ENCODE peak calls at places on chromosomes 3 and 15, in four cellular contexts. One of them, this sample, is unnamed.

GRCh38 chr15:48440084-48440483 is 108.9 kb downstream of the DUT start:
- DNase-seq in HepG2: no peak
- DNase-seq in K562: no peak
- DNase-seq in SK-N-SH: no peak
- DNase-seq in this sample: no peak

GRCh38 chr15:100973351-100974034 is 54.3 kb downstream of the LRRK1 start:
- DNase-seq in HepG2: no peak
- DNase-seq in K562: no peak
- DNase-seq in SK-N-SH: peak; percentile 87
- DNase-seq in this sample: no peak

GRCh38 chr15:38563723-38564519 is 693 bp downstream of the RASGRP1 start:
- DNase-seq in HepG2: no peak
- DNase-seq in K562: peak; percentile 76
- DNase-seq in SK-N-SH: peak; percentile 85
- DNase-seq in this sample: peak; percentile 8

GRCh38 chr3:83632526-83632925 is 1326.3 kb upstream of the CADM2 start:
- DNase-seq in HepG2: no peak
- DNase-seq in K562: no peak
- DNase-seq in SK-N-SH: no peak
- DNase-seq in this sample: no peak

GRCh38 chr3:117454236-117454635 is 744.7 kb downstream of the TUSC7 start:
- DNase-seq in HepG2: no peak
- DNase-seq in K562: no peak
- DNase-seq in SK-N-SH: no peak
- DNase-seq in this sample: no peak

GRCh38 chr15:91099616-91100560 is at the start of gene SV2B:
- DNase-seq in HepG2: no peak
- DNase-seq in K562: peak; percentile 21
- DNase-seq in SK-N-SH: peak; percentile 76
- DNase-seq in this sample: no peak

GRCh38 chr3:52128118-52128683 is 26.0 kb downstream of the POC1A start:
- DNase-seq in HepG2: peak; percentile 84
- DNase-seq in K562: peak; percentile 92
- DNase-seq in SK-N-SH: peak; percentile 76
- DNase-seq in this sample: peak; percentile 87

GRCh38 chr3:33273628-33274027 is 3.6 kb upstream of the FBXL2 start:
- DNase-seq in HepG2: no peak
- DNase-seq in K562: no peak
- DNase-seq in SK-N-SH: no peak
- DNase-seq in this sample: no peak

GRCh38 chr3:32951410-32951811 is at the start of gene CCR4:
- DNase-seq in HepG2: no peak
- DNase-seq in K562: peak; percentile 63
- DNase-seq in SK-N-SH: no peak
- DNase-seq in this sample: no peak

DNA sequence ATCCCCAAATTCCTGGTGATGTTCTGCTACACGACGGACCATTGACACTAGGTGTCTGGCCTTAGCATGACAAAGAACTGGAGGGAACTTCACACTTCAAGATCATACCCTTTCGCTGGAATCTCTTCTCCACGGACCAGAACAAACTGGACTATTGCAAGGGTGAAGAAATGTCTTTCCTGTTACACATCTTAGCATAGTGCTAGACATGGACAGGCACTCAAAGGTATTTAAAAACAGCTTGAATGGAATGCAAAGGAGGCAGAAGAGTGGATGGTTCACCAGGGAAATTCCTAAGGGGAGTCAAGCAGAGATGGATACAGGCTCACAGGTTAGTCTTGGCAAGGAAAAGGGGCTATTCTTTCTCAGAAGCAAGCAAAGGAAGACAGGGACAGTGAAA is 33.5 kb upstream of the PDZRN3 start:
- DNase-seq in HepG2: no peak
- DNase-seq in K562: no peak
- DNase-seq in SK-N-SH: no peak
- DNase-seq in this sample: no peak
- TF ChIP-seq ELF1 in HepG2: no peak
- TF ChIP-seq ELF1 in K562: no peak
- TF ChIP-seq ELF1 in SK-N-SH: no peak
- TF ChIP-seq ELF1 in this sample: no peak

DNA sequence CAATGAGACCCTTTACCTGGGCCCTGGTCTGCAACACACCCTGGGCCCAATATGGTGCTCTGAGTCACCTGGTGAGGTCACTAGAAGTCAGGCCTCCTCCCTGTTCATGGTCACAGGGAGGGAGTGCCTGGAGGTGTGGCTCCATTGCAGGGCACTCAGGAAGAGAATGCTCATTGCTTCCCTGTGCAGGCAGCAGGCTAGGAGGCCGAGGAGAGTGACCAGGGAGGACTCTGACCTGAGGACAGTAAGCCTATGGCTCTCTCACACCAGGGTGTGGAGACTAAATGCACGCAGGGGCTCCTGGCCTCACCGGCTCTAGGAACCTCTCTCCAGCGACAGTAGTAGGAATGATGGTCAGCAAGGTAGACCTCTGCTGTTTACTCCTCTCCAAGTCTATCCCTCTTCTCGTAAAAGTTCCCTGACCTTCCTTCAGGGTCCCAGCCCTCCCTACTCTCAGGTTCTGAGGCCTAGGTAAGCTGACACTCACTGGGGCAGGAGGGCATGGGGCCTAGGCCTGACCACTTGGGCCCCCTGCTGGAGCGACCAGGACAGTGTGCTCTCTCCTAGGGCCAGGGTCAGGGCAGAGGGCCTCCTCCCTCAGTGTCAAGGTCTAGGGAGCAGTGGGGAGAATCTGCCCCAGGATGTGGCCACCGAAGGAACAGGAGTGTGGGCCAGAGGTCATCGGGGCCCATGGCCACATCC is 9.6 kb upstream of the SLCO2A1 start:
- DNase-seq in HepG2: peak; percentile 40
- DNase-seq in K562: peak; percentile 18
- DNase-seq in SK-N-SH: no peak
- DNase-seq in this sample: peak; percentile 8
- TF ChIP-seq ELF1 in HepG2: no peak
- TF ChIP-seq ELF1 in K562: no peak
- TF ChIP-seq ELF1 in SK-N-SH: no peak
- TF ChIP-seq ELF1 in this sample: no peak

GRCh38 chr3:90180543-90180942 is 1073.1 kb downstream of the EPHA3 start:
- DNase-seq in HepG2: no peak
- DNase-seq in K562: no peak
- DNase-seq in SK-N-SH: no peak
- DNase-seq in this sample: no peak

GRCh38 chr3:90184861-90185260 is 1077.4 kb downstream of the EPHA3 start:
- DNase-seq in HepG2: no peak
- DNase-seq in K562: no peak
- DNase-seq in SK-N-SH: no peak
- DNase-seq in this sample: no peak
- TF ChIP-seq ELF1 in HepG2: no peak
- TF ChIP-seq ELF1 in K562: no peak
- TF ChIP-seq ELF1 in SK-N-SH: no peak
- TF ChIP-seq ELF1 in this sample: no peak

GRCh38 chr15:56291741-56292140 is 48.1 kb upstream of the RFX7 start:
- DNase-seq in HepG2: no peak
- DNase-seq in K562: no peak
- DNase-seq in SK-N-SH: no peak
- DNase-seq in this sample: no peak
- TF ChIP-seq ELF1 in HepG2: no peak
- TF ChIP-seq ELF1 in K562: no peak
- TF ChIP-seq ELF1 in SK-N-SH: no peak
- TF ChIP-seq ELF1 in this sample: no peak

DNA sequence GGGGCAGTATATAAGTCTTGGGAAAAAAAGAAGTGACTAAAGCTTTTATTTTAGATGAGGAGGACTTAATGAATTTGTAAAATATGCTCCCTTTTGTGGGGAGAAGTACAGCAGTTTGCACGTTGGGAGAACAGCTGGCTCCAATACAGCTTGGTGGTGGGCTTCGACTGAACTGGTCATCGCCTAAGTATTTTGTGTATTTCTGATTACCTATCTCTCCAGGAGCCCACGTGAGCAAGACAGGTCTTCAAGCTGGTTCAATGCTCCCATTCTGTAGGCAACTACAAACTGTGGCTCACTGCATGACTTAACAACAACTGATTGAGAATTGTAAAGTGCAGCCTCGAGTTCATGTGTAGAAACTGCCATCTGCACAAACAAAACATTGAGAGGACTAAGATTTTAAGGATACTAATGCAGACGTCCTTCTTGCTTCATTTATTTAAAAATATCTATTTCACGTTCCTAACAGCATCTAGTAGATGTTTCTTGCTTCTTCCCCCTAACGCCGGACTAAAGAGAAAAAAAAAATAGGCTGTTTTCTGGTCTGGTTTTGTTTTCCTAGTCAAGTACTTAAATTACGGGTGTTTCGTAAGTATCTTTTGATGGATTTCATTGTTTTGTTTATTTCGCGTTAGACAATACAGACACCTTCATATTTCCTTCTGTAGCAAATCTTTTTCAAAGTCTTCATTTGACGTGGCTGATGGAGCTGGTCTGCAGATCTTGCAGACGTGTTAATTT is 1.4 kb upstream of the GREM1 start:
- DNase-seq in HepG2: no peak
- DNase-seq in K562: no peak
- DNase-seq in SK-N-SH: no peak
- DNase-seq in this sample: no peak
- TF ChIP-seq ELF1 in HepG2: no peak
- TF ChIP-seq ELF1 in K562: no peak
- TF ChIP-seq ELF1 in SK-N-SH: no peak
- TF ChIP-seq ELF1 in this sample: no peak